ENCODE peak calls at places on chromosomes 6 and 20, in four cellular contexts. L, P, M and R are unnamed samples.

GRCh38 chr6:79369026-79369425 is 134.5 kb upstream of the HMGN3 start:
- DNase-seq in M (no peak), L (no peak), P (no peak), R (no peak)

GRCh38 chr20:18090044-18090443 is 32.3 kb upstream of the OVOL2 start:
- DNase-seq in P (no peak), M (no peak), L (no peak), R (no peak)

GRCh38 chr20:50191566-50192363 is 1.1 kb downstream of the CEBPB start:
- DNase-seq in M (peak), L (peak), P (peak), R (peak)

GRCh38 chr6:81075974-81076373 is 676.5 kb downstream of the TENT5A start:
- DNase-seq in M (no peak), P (peak), L (peak), R (no peak)

GRCh38 chr6:145532361-145532760 is 203.0 kb downstream of the EPM2A start:
- DNase-seq in M (no peak), L (no peak), P (no peak), R (no peak)

GRCh38 chr20:55394592-55394991 is 610.7 kb downstream of the CBLN4 start:
- DNase-seq in P (no peak), L (no peak), M (no peak), R (no peak)

GRCh38 chr20:62202083-62202395 is 18.0 kb downstream of the HRH3 start:
- DNase-seq in L (peak), P (peak), M (no peak), R (no peak)

GRCh38 chr20:46644733-46645132 is 6.5 kb downstream of the SLC13A3 start:
- DNase-seq in M (no peak), P (no peak), L (no peak), R (no peak)

GRCh38 chr6:41675176-41675767 is 37.0 kb downstream of the MDFI start:
- DNase-seq in L (no peak), P (no peak), M (no peak), R (no peak)

GRCh38 chr6:23111984-23112383 is 542.6 kb downstream of the HDGFL1 start:
- DNase-seq in L (no peak), M (no peak), P (peak), R (no peak)

GRCh38 chr6:46963626-46964025 is 41.9 kb upstream of the ADGRF5 start:
- DNase-seq in M (no peak), P (peak), L (no peak), R (no peak)

GRCh38 chr6:16947461-16948159 is 154.2 kb upstream of the STMND1 start:
- DNase-seq in P (peak), M (no peak), L (peak), R (no peak)

GRCh38 chr6:49087372-49087771 is 375.7 kb downstream of the MMUT start:
- DNase-seq in M (no peak), P (no peak), L (no peak), R (no peak)

GRCh38 chr6:161373905-161374451 is 100.1 kb upstream of the AGPAT4 start:
- DNase-seq in L (peak), M (peak), P (peak), R (no peak)

GRCh38 chr20:34579191-34579661 is 20.7 kb downstream of the MAP1LC3A start:
- DNase-seq in M (no peak), P (peak), L (peak), R (peak)